ENCODE peak calls at places on chromosomes 11 and 22, in five cellular contexts. O is type B pancreatic cell, J is breast epithelium, Z is AML-193, B is NCI-H774. A is an unnamed sample.
A peak's percentile ranks its signal among the peaks of the same experiment; 100 is the strongest.

GRCh38 chr22:23243006-23243573 is 62.8 kb downstream of the BCR start:
- DNase-seq in O (no peak), J (no peak), Z (no peak), B (no peak), A (no peak)

GRCh38 chr11:44574620-44575287 is 9.3 kb downstream of the CD82 start:
- DNase-seq in O (no peak), J (peak; percentile 72), Z (peak; percentile 43), B (no peak), A (no peak)

GRCh38 chr11:11427185-11427944 is 74.3 kb upstream of the CSNK2A3 start:
- DNase-seq in O (no peak), J (no peak), Z (no peak), B (no peak), A (no peak)

GRCh38 chr11:122230387-122230760 is 114.4 kb upstream of the BLID start:
- DNase-seq in O (no peak), J (no peak), Z (no peak), B (no peak), A (no peak)

GRCh38 chr22:50326225-50326958 is 420 bp downstream of the DENND6B start:
- DNase-seq in O (no peak), J (no peak), Z (no peak), B (no peak), A (no peak)

GRCh38 chr11:46338988-46339666 is 8.1 kb upstream of the DGKZ start:
- DNase-seq in O (no peak), J (no peak), Z (no peak), B (no peak), A (peak; percentile 45)

GRCh38 chr11:20031155-20032001 is 128.9 kb downstream of the DBX1 start:
- DNase-seq in O (no peak), J (no peak), Z (no peak), B (no peak), A (no peak)

GRCh38 chr22:32206774-32207758 is 2.2 kb upstream of the RFPL2 start:
- DNase-seq in O (no peak), J (no peak), Z (peak; percentile 26), B (peak; percentile 4), A (peak; percentile 47)

GRCh38 chr22:22076361-22076760 is 93.8 kb upstream of the TOP3B start:
- DNase-seq in O (no peak), J (no peak), Z (no peak), B (no peak), A (no peak)

GRCh38 chr11:78145511-78146030 is 6.1 kb upstream of the ALG8 start:
- DNase-seq in O (no peak), J (no peak), Z (no peak), B (no peak), A (no peak)

GRCh38 chr22:40603088-40603605 is 33.4 kb downstream of the MRTFA start:
- DNase-seq in O (no peak), J (no peak), Z (no peak), B (no peak), A (no peak)

GRCh38 chr22:31081963-31082605 is 966 bp downstream of the SMTN start:
- DNase-seq in O (no peak), J (no peak), Z (no peak), B (no peak), A (no peak)

A was measured in cerebellar cortex.